ENCODE peak calls at places on chromosomes 2 and 18, in seven cellular contexts. S, H, W, R, P, T and F are unnamed samples.

GRCh38 chr18:78995740-78996395 is 16.2 kb downstream of the SALL3 start:
- DNase-seq in S (no peak), H (no peak), W (no peak), R (no peak), P (no peak), T (no peak), F (no peak)

GRCh38 chr2:205053827-205054410 is 508.6 kb downstream of the PARD3B start:
- DNase-seq in S (no peak), H (no peak), W (no peak), R (no peak), P (no peak), T (peak), F (no peak)

GRCh38 chr2:66515743-66516142 is 80.8 kb downstream of the MEIS1 start:
- DNase-seq in S (peak), H (no peak), W (no peak), R (no peak), P (no peak), T (no peak), F (no peak)

GRCh38 chr2:729363-729762 is 52.2 kb upstream of the TMEM18 start:
- DNase-seq in S (no peak), H (no peak), W (no peak), R (no peak), P (no peak), T (no peak), F (no peak)

GRCh38 chr18:8081872-8082553 is 514.9 kb downstream of the PTPRM start:
- DNase-seq in S (no peak), H (peak), W (no peak), R (no peak), P (no peak), T (peak), F (peak)

GRCh38 chr2:14552286-14552685 is 80.2 kb upstream of the LRATD1 start:
- DNase-seq in S (no peak), H (no peak), W (no peak), R (no peak), P (no peak), T (no peak), F (no peak)

GRCh38 chr2:240642061-240642805 is 17.0 kb downstream of the GPR35 start:
- DNase-seq in S (no peak), H (no peak), W (no peak), R (no peak), P (no peak), T (no peak), F (no peak)

GRCh38 chr2:229952256-229952835 is 30.0 kb downstream of the FBXO36 start:
- DNase-seq in S (no peak), H (no peak), W (no peak), R (no peak), P (no peak), T (no peak), F (no peak)

GRCh38 chr2:230899287-230899686 is 25.8 kb downstream of the GPR55 start:
- DNase-seq in S (no peak), H (no peak), W (no peak), R (peak), P (no peak), T (no peak), F (no peak)

GRCh38 chr2:19632327-19633040 is 269.3 kb downstream of the TTC32 start:
- DNase-seq in S (peak), H (no peak), W (peak), R (no peak), P (no peak), T (no peak), F (no peak)

GRCh38 chr2:14633451-14634211 is 1.1 kb downstream of the LRATD1 start:
- DNase-seq in S (no peak), H (peak), W (no peak), R (no peak), P (peak), T (no peak), F (no peak)

GRCh38 chr2:111196435-111196834 is 75.7 kb downstream of the BCL2L11 start:
- DNase-seq in S (no peak), H (no peak), W (no peak), R (no peak), P (no peak), T (no peak), F (no peak)

GRCh38 chr2:229129738-229130371 is 141.2 kb downstream of the PID1 start:
- DNase-seq in S (peak), H (no peak), W (no peak), R (peak), P (no peak), T (no peak), F (no peak)

GRCh38 chr2:190927257-190927656 is 46.6 kb downstream of the GLS start:
- DNase-seq in S (no peak), H (no peak), W (no peak), R (no peak), P (no peak), T (no peak), F (no peak)

GRCh38 chr2:178392215-178392614 is 58.8 kb downstream of the PRKRA start:
- DNase-seq in S (peak), H (no peak), W (no peak), R (no peak), P (no peak), T (no peak), F (no peak)

GRCh38 chr2:206920936-206921335 is 18.4 kb upstream of the CPO start:
- DNase-seq in S (peak), H (no peak), W (no peak), R (no peak), P (no peak), T (no peak), F (no peak)

GRCh38 chr18:52499018-52499417 is 159.0 kb downstream of the DCC start:
- DNase-seq in S (no peak), H (no peak), W (no peak), R (no peak), P (no peak), T (no peak), F (peak)

GRCh38 chr2:12456293-12457151 is 260.2 kb upstream of the TRIB2 start:
- DNase-seq in S (peak), H (peak), W (peak), R (peak), P (no peak), T (no peak), F (peak)

GRCh38 chr2:50556934-50557575 is 474.9 kb downstream of the NRXN1 start:
- DNase-seq in S (peak), H (no peak), W (no peak), R (no peak), P (no peak), T (no peak), F (no peak)

GRCh38 chr2:241636983-241637232 is at the start of gene THAP4:
- DNase-seq in S (no peak), H (no peak), W (peak), R (peak), P (peak), T (no peak), F (peak)

GRCh38 chr2:224584111-224584764 is 925 bp downstream of the CUL3 start:
- DNase-seq in S (peak), H (no peak), W (no peak), R (peak), P (peak), T (no peak), F (no peak)

GRCh38 chr2:17879913-17880274 is 1.4 kb downstream of the KCNS3 start:
- DNase-seq in S (no peak), H (peak), W (no peak), R (no peak), P (no peak), T (peak), F (peak)

GRCh38 chr2:1584691-1585485 is 159.4 kb downstream of the PXDN start:
- DNase-seq in S (peak), H (no peak), W (no peak), R (peak), P (no peak), T (no peak), F (no peak)

GRCh38 chr2:195322324-195322723 is 334.7 kb upstream of the SLC39A10 start:
- DNase-seq in S (peak), H (no peak), W (no peak), R (peak), P (no peak), T (no peak), F (peak)

GRCh38 chr2:197024206-197024605 is 97.7 kb upstream of the PGAP1 start:
- DNase-seq in S (no peak), H (no peak), W (no peak), R (no peak), P (no peak), T (peak), F (no peak)

GRCh38 chr18:61333746-61334490 is 688 bp downstream of the CDH20 start:
- DNase-seq in S (peak), H (no peak), W (no peak), R (no peak), P (peak), T (no peak), F (peak)

GRCh38 chr2:23900133-23900926 is 26.6 kb downstream of the ATAD2B start:
- DNase-seq in S (peak), H (no peak), W (no peak), R (no peak), P (peak), T (no peak), F (no peak)

GRCh38 chr2:84830095-84830494 is 50.8 kb downstream of the TRABD2A start:
- DNase-seq in S (no peak), H (no peak), W (no peak), R (peak), P (no peak), T (no peak), F (no peak)

GRCh38 chr2:216109962-216110614 is 940 bp downstream of the XRCC5 start:
- DNase-seq in S (peak), H (no peak), W (no peak), R (no peak), P (no peak), T (peak), F (no peak)

GRCh38 chr2:235638541-235639192 is 144.8 kb downstream of the AGAP1 start:
- DNase-seq in S (no peak), H (no peak), W (no peak), R (no peak), P (no peak), T (no peak), F (no peak)

GRCh38 chr2:217402622-217403383 is 542.9 kb upstream of the TNP1 start:
- DNase-seq in S (peak), H (no peak), W (no peak), R (peak), P (no peak), T (peak), F (no peak)

GRCh38 chr18:73840319-73841065 is 307.1 kb downstream of the FBXO15 start:
- DNase-seq in S (no peak), H (no peak), W (no peak), R (no peak), P (peak), T (no peak), F (no peak)